ENCODE peak calls at places on chromosomes 13 and 19, in ten cellular contexts. T is cardiac fibroblast; X is effector CD4-positive, alpha-beta T cell; Z is immature natural killer cell; N is glutamatergic neuron; H is mesothelial cell of epicardium; I is colonic mucosa; P is HS-5; D is GM12865; E is stimulated activated CD8-positive, alpha-beta memory T cell treated with anti-CD3 and anti-CD28 coated beads, Interleukin-2, amount 100 ng/mL, for 1 hour. F is an unnamed sample.
A peak's percentile ranks its signal among the peaks of the same experiment; 100 is the strongest.

GRCh38 chr13:50365683-50366391 is 350.6 kb downstream of the KCNRG start:
- DNase-seq in T (no peak), X (peak; percentile 15), Z (no peak), N (no peak), H (no peak), I (no peak), P (no peak), D (peak; percentile 86), E (no peak), F (peak; percentile 92)

GRCh38 chr19:12689012-12689411 is 1.2 kb downstream of the GNG14 start:
- DNase-seq in T (no peak), X (no peak), Z (no peak), N (no peak), H (no peak), I (no peak), P (no peak), D (no peak), E (no peak), F (no peak)

GRCh38 chr19:35777411-35777841 is 2.1 kb downstream of the ARHGAP33 start:
- DNase-seq in T (no peak), X (no peak), Z (no peak), N (no peak), H (no peak), I (no peak), P (no peak), D (no peak), E (no peak), F (no peak)

GRCh38 chr19:34364830-34365462 is at the start of gene GPI:
- DNase-seq in T (peak; percentile 51), X (peak; percentile 56), Z (peak; percentile 50), N (peak; percentile 62), H (no peak), I (peak; percentile 76), P (no peak), D (peak; percentile 77), E (peak; percentile 48), F (peak; percentile 67)

GRCh38 chr13:20492641-20493040 is 33.0 kb downstream of the CRYL1 start:
- DNase-seq in T (peak; percentile 33), X (peak; percentile 23), Z (no peak), N (peak; percentile 32), H (no peak), I (peak; percentile 34), P (no peak), D (peak; percentile 65), E (peak; percentile 24), F (no peak)

GRCh38 chr19:29162694-29163093 is 50.3 kb downstream of the UQCRFS1 start:
- DNase-seq in T (no peak), X (no peak), Z (no peak), N (no peak), H (no peak), I (no peak), P (no peak), D (no peak), E (no peak), F (no peak)

GRCh38 chr13:95386370-95386769 is 85.1 kb upstream of the ABCC4 start:
- DNase-seq in T (no peak), X (no peak), Z (no peak), N (no peak), H (no peak), I (no peak), P (no peak), D (peak; percentile 72), E (no peak), F (no peak)

GRCh38 chr19:16470911-16471811 is 609 bp downstream of the EPS15L1 start:
- DNase-seq in T (peak; percentile 44), X (no peak), Z (peak; percentile 20), N (peak; percentile 36), H (peak; percentile 28), I (peak; percentile 44), P (no peak), D (peak; percentile 63), E (no peak), F (no peak)

GRCh38 chr19:4061178-4061682 is 5.5 kb downstream of the ZBTB7A start:
- DNase-seq in T (peak; percentile 52), X (no peak), Z (no peak), N (no peak), H (no peak), I (peak; percentile 97), P (no peak), D (peak; percentile 72), E (no peak), F (no peak)

GRCh38 chr19:41111750-41112295 is 2.4 kb upstream of the CYP2F1 start:
- DNase-seq in T (no peak), X (no peak), Z (no peak), N (no peak), H (no peak), I (no peak), P (no peak), D (no peak), E (no peak), F (no peak)

GRCh38 chr19:33740811-33741396 is 55.8 kb upstream of the KCTD15 start:
- DNase-seq in T (peak; percentile 34), X (no peak), Z (no peak), N (no peak), H (peak; percentile 62), I (peak; percentile 23), P (no peak), D (peak; percentile 38), E (no peak), F (no peak)

GRCh38 chr13:21949818-21950429 is 279.1 kb downstream of the FGF9 start:
- DNase-seq in T (no peak), X (no peak), Z (no peak), N (peak; percentile 39), H (no peak), I (no peak), P (no peak), D (no peak), E (no peak), F (no peak)

GRCh38 chr19:49930483-49931011 is 1.2 kb upstream of the NUP62 start:
- DNase-seq in T (peak; percentile 18), X (no peak), Z (no peak), N (peak; percentile 51), H (no peak), I (peak; percentile 36), P (no peak), D (no peak), E (no peak), F (peak; percentile 18)